ENCODE peak calls at places on chromosomes 4 and X, in six cellular contexts. N is endodermal cell, J is ascending aorta, M is left ventricle myocardium inferior, W is OCI-LY7, I is right lobe of liver. R is an unnamed sample.

GRCh38 chr4:4985844-4986243 is 33.4 kb downstream of the CYTL1 start:
- DNase-seq in W (peak; percentile 8), J (no peak), N (peak; percentile 69), I (no peak), M (no peak), R (no peak)

GRCh38 chr4:146359771-146360170 is 145.4 kb downstream of the REELD1 start:
- DNase-seq in W (no peak), M (no peak), J (no peak), I (no peak), N (no peak), R (no peak)

GRCh38 chrX:32137525-32137924 is 1065.7 kb upstream of the FTHL17 start:
- DNase-seq in J (no peak), I (peak; percentile 21), N (peak; percentile 75), M (no peak), W (peak; percentile 0), R (no peak)

GRCh38 chrX:53682885-53683555 is 3.5 kb downstream of the HUWE1 start:
- DNase-seq in W (peak; percentile 65), J (no peak), N (peak; percentile 75), M (no peak), I (no peak), R (peak; percentile 19)

GRCh38 chr4:39205000-39205399 is 22.7 kb downstream of the WDR19 start:
- DNase-seq in M (no peak), N (no peak), J (no peak), I (no peak), W (no peak), R (no peak)

GRCh38 chrX:115632455-115632854 is 71.5 kb downstream of the PLS3 start:
- DNase-seq in W (no peak), J (no peak), N (no peak), I (no peak), M (no peak), R (no peak)

GRCh38 chr4:183422962-183423653 is 21.3 kb upstream of the CDKN2AIP start:
- DNase-seq in W (no peak), J (no peak), N (peak; percentile 48), M (no peak), I (no peak), R (no peak)

GRCh38 chrX:19863237-19864223 is 23.9 kb downstream of the SH3KBP1 start:
- DNase-seq in J (no peak), I (no peak), M (no peak), N (no peak), W (peak; percentile 78), R (no peak)

GRCh38 chr4:121370729-121371325 is 10.0 kb downstream of the QRFPR start:
- DNase-seq in W (peak; percentile 27), J (no peak), I (no peak), N (peak; percentile 59), M (peak; percentile 22), R (no peak)

GRCh38 chr4:52846502-52846901 is 15.6 kb upstream of the RASL11B start:
- DNase-seq in W (no peak), N (no peak), J (no peak), I (no peak), M (no peak), R (no peak)

GRCh38 chrX:118216488-118216887 is 99.9 kb upstream of the KLHL13 start:
- DNase-seq in J (no peak), W (no peak), M (no peak), I (no peak), N (no peak), R (no peak)

GRCh38 chrX:56759736-56760409 is 30.8 kb downstream of the NBDY start:
- DNase-seq in M (no peak), J (no peak), I (no peak), W (no peak), N (no peak), R (peak; percentile 45)

GRCh38 chrX:115564243-115564642 is 3.3 kb downstream of the PLS3 start:
- DNase-seq in N (no peak), J (no peak), M (no peak), W (no peak), I (no peak), R (no peak)

GRCh38 chr4:14916554-14917304 is 85.6 kb upstream of the CPEB2 start:
- DNase-seq in I (peak; percentile 29), N (peak; percentile 56), J (no peak), W (no peak), M (no peak), R (no peak)

GRCh38 chr4:121690001-121690400 is 6.8 kb downstream of the ANXA5 start:
- DNase-seq in J (no peak), I (no peak), M (no peak), W (no peak), N (no peak), R (no peak)

GRCh38 chrX:41600266-41600665 is 88.5 kb upstream of the GPR34 start:
- DNase-seq in M (no peak), J (no peak), N (no peak), W (no peak), I (no peak), R (no peak)

GRCh38 chrX:102902355-102902754 is 34.7 kb upstream of the RAB40AL start:
- DNase-seq in M (no peak), N (no peak), J (no peak), I (no peak), W (no peak), R (no peak)

GRCh38 chr4:80219301-80220025 is 22.2 kb downstream of the PRDM8 start:
- DNase-seq in W (no peak), J (no peak), M (no peak), N (peak; percentile 58), I (no peak), R (no peak)

GRCh38 chr4:80216100-80216761 is 18.9 kb downstream of the PRDM8 start:
- DNase-seq in N (no peak), I (no peak), W (no peak), J (no peak), M (no peak), R (no peak)

GRCh38 chr4:80220711-80221110 is 23.4 kb downstream of the PRDM8 start:
- DNase-seq in M (no peak), N (no peak), J (no peak), W (no peak), I (no peak), R (no peak)

GRCh38 chr4:80225628-80226027 is 28.3 kb downstream of the PRDM8 start:
- DNase-seq in M (no peak), J (no peak), W (no peak), N (no peak), I (no peak), R (no peak)

DNA sequence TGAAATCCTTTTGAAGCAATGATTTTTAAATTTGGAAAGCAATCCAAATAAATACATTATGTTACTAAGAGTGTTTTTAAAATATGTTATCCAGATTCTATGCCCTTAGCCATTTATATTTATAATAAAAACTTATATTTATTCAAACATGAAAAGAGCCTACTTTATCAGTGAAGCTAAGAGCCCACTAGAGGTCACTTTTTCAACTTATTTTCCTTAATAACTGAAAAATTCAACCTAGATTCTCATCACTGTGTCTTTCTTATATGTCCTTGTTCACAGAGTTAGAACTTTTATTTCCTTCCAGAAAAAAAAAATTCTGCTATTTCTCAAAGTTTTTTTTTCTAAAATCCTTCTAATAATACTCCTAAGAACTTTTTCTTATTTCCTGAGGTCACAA is 23.9 kb downstream of the PRDM8 start:
- DNase-seq in M (no peak), W (peak; percentile 7), N (no peak), I (no peak), J (no peak), R (no peak)
- TF ChIP-seq CTCF in M (peak; percentile 19), W (peak; percentile 71), N (peak; percentile 64), I (peak; percentile 36), J (no peak), R (no peak)

GRCh38 chr4:153602758-153603157 is 81.3 kb upstream of the TLR2 start:
- DNase-seq in N (no peak), M (no peak), W (no peak), J (no peak), I (no peak), R (no peak)
- H3K4me1 ChIP-seq in N (no peaks in the 10 kb centered on the region), M (peaks cover 12% of the 10 kb centered on the region), W (no peaks in the 10 kb centered on the region), J (no peaks in the 10 kb centered on the region), I (peaks cover 3% of the 10 kb centered on the region), R (peaks cover 12% of the 10 kb centered on the region)

GRCh38 chr4:1759818-1760223 is 33.3 kb upstream of the FGFR3 start:
- DNase-seq in N (peak; percentile 66), I (no peak), W (no peak), J (no peak), M (no peak), R (no peak)
- TF ChIP-seq CTCF in N (peak; percentile 27), I (no peak), W (peak; percentile 38), J (no peak), M (no peak), R (no peak)

GRCh38 chr4:153472122-153473037 is 6.2 kb downstream of the TMEM131L start:
- DNase-seq in I (no peak), W (no peak), N (no peak), J (no peak), M (no peak), R (no peak)
- H3K4me1 ChIP-seq in I (peaks cover 29% of the 10 kb centered on the region), W (peaks cover 80% of the 10 kb centered on the region), N (no peaks in the 10 kb centered on the region), J (no peaks in the 10 kb centered on the region), M (peaks cover 48% of the 10 kb centered on the region), R (peaks cover 57% of the 10 kb centered on the region)

GRCh38 chrX:72554448-72555140 is 18.0 kb downstream of the HDAC8 start:
- DNase-seq in N (peak; percentile 92), M (no peak), J (no peak), W (peak; percentile 1), I (no peak), R (no peak)
- TF ChIP-seq CTCF in N (peak; percentile 68), M (no peak), J (no peak), W (peak; percentile 42), I (no peak), R (no peak)

DNA sequence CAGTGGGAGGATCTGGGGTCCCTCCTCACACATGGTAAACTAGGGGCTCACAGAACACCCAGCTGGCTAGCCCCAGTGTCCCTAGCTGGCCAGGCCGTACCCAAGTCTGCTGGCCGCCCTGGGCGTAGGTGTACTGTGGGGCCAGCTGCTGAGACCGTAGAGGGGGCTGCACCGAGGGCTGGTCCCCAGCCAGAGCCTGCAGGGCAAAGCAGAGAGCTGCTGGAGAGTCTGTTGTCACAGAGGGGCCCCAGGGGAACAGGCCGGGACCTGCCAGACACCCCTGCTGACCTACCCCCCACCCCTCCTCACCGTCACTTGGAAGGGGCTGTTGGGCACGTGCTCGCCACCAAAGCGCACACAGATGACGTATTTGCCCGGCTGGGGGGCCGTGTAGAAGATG is 19.9 kb downstream of the FLNA start:
- DNase-seq in I (no peak), N (no peak), M (no peak), J (no peak), W (no peak), R (no peak)
- H3K4me1 ChIP-seq in I (peaks cover 5% of the 10 kb centered on the region), N (no peaks in the 10 kb centered on the region), M (peaks cover 32% of the 10 kb centered on the region), J (no peaks in the 10 kb centered on the region), W (no peaks in the 10 kb centered on the region), R (no peaks in the 10 kb centered on the region)

DNA sequence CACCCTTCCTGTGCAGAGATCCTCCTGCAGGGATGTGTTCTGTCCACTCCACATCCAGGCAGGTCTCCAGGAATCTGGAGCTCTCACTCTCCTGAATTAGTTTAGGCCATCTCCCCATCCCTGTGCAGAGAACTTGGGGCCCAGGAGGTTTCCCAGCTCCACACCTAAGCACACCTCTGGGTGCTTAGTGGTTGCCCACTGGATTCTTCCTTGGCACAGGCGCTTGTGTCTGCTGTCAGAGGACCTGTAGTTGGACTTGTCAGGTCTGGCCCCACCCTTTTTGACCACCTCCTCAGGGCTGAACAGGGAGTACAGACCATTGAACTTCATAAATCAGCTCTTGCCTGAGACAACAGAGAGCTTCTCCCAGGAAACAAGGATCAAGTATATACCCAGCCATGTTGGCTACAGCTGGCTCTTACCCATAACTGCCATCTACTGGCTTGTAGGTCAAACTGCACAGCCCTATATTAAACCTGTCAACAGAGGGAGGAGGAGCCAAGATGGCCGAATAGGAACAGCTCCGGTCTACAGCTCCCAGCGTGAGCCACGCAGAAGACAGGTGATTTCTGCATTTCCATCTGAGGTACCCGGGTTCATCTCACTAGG is 275.5 kb downstream of the PPARGC1A start:
- DNase-seq in N (peak; percentile 64), J (no peak), W (peak; percentile 51), I (no peak), M (no peak), R (no peak)
- TF ChIP-seq CTCF in N (peak; percentile 71), J (no peak), W (peak; percentile 61), I (peak; percentile 42), M (peak; percentile 49), R (no peak)

GRCh38 chr4:7783560-7783959 is 156.1 kb downstream of the AFAP1 start:
- DNase-seq in I (no peak), W (no peak), N (no peak), M (no peak), J (no peak), R (no peak)
- H3K4me1 ChIP-seq in I (no peaks in the 10 kb centered on the region), W (no peaks in the 10 kb centered on the region), N (no peaks in the 10 kb centered on the region), M (peaks cover 48% of the 10 kb centered on the region), J (peaks cover 9% of the 10 kb centered on the region), R (peaks cover 2% of the 10 kb centered on the region)